ENCODE peak calls at places on chromosomes 7 and 10, in seven cellular contexts. Q, O, I, P, U, K and G are unnamed samples.

GRCh38 chr7:150397376-150398107 is 18.4 kb downstream of the ZNF775 start:
- DNase-seq in Q (no peak), O (no peak), I (no peak), P (no peak), U (no peak), K (peak; percentile 6), G (no peak)

GRCh38 chr10:126565456-126565855 is 105.0 kb downstream of the C10orf90 start:
- DNase-seq in Q (no peak), O (no peak), I (no peak), P (no peak), U (no peak), K (no peak), G (no peak)

GRCh38 chr10:99551158-99551557 is 18.4 kb downstream of the NKX2-3 start:
- DNase-seq in Q (no peak), O (no peak), I (peak; percentile 15), P (peak; percentile 66), U (no peak), K (peak; percentile 66), G (no peak)

GRCh38 chr7:83613232-83613631 is 35.7 kb downstream of the SEMA3E start:
- DNase-seq in Q (no peak), O (no peak), I (no peak), P (no peak), U (no peak), K (no peak), G (no peak)

GRCh38 chr10:30898964-30899363 is 132.7 kb downstream of the ZNF438 start:
- DNase-seq in Q (no peak), O (no peak), I (no peak), P (no peak), U (no peak), K (no peak), G (no peak)

GRCh38 chr10:47363781-47364180 is 15.6 kb downstream of the RBP3 start:
- DNase-seq in Q (no peak), O (no peak), I (no peak), P (no peak), U (no peak), K (no peak), G (peak; percentile 95)

GRCh38 chr10:100637785-100638184 is 102.0 kb downstream of the HIF1AN start:
- DNase-seq in Q (no peak), O (no peak), I (no peak), P (peak; percentile 23), U (peak; percentile 55), K (peak; percentile 67), G (no peak)

GRCh38 chr7:63927261-63927660 is 71.4 kb upstream of the ZNF722 start:
- DNase-seq in Q (no peak), O (no peak), I (no peak), P (no peak), U (no peak), K (no peak), G (no peak)

GRCh38 chr10:5888843-5889623 is 660 bp downstream of the ANKRD16 start:
- DNase-seq in Q (peak; percentile 2), O (peak; percentile 23), I (no peak), P (peak; percentile 23), U (peak; percentile 61), K (peak; percentile 15), G (peak; percentile 31)

GRCh38 chr10:63470928-63471327 is 5.2 kb upstream of the JMJD1C start:
- DNase-seq in Q (no peak), O (no peak), I (no peak), P (no peak), U (no peak), K (no peak), G (no peak)

GRCh38 chr7:98209166-98209920 is 1.9 kb upstream of the BHLHA15 start:
- DNase-seq in Q (no peak), O (no peak), I (no peak), P (no peak), U (no peak), K (no peak), G (no peak)

GRCh38 chr7:151292850-151293249 is 44.4 kb upstream of the SMARCD3 start:
- DNase-seq in Q (no peak), O (no peak), I (no peak), P (no peak), U (no peak), K (no peak), G (no peak)

GRCh38 chr10:113169853-113170455 is 219.9 kb downstream of the TCF7L2 start:
- DNase-seq in Q (no peak), O (no peak), I (no peak), P (no peak), U (no peak), K (no peak), G (no peak)

GRCh38 chr10:6400331-6400730 is 179.7 kb downstream of the PRKCQ start:
- DNase-seq in Q (no peak), O (no peak), I (no peak), P (no peak), U (no peak), K (no peak), G (no peak)

GRCh38 chr10:70266701-70267100 is 17.1 kb downstream of the NPFFR1 start:
- DNase-seq in Q (no peak), O (no peak), I (no peak), P (no peak), U (no peak), K (no peak), G (no peak)

GRCh38 chr10:44627591-44628354 is 242.9 kb upstream of the CXCL12 start:
- DNase-seq in Q (no peak), O (no peak), I (peak; percentile 36), P (peak; percentile 88), U (no peak), K (no peak), G (no peak)

GRCh38 chr10:8584666-8585065 is 530.2 kb downstream of the GATA3 start:
- DNase-seq in Q (no peak), O (no peak), I (no peak), P (no peak), U (no peak), K (no peak), G (no peak)

GRCh38 chr10:132705173-132705572 is 80.8 kb downstream of the NKX6-2 start:
- DNase-seq in Q (no peak), O (no peak), I (no peak), P (no peak), U (no peak), K (no peak), G (no peak)

GRCh38 chr10:11050301-11051000 is 32.8 kb downstream of the CELF2 start:
- DNase-seq in Q (no peak), O (no peak), I (no peak), P (no peak), U (no peak), K (no peak), G (no peak)

GRCh38 chr7:76364198-76364584 is 5.4 kb upstream of the YWHAG start:
- DNase-seq in Q (no peak), O (no peak), I (no peak), P (peak; percentile 78), U (no peak), K (no peak), G (no peak)

GRCh38 chr7:67551027-67551426 is 554.4 kb downstream of the TYW1 start:
- DNase-seq in Q (no peak), O (no peak), I (no peak), P (no peak), U (no peak), K (no peak), G (no peak)

GRCh38 chr7:135362871-135363270 is 129.2 kb downstream of the STRA8 start:
- DNase-seq in Q (no peak), O (no peak), I (no peak), P (no peak), U (no peak), K (no peak), G (no peak)

GRCh38 chr10:14698487-14699170 is 76.1 kb downstream of the FAM107B start:
- DNase-seq in Q (no peak), O (no peak), I (peak; percentile 37), P (peak; percentile 68), U (no peak), K (no peak), G (no peak)

GRCh38 chr10:103569877-103570276 is 76.4 kb downstream of the NEURL1 start:
- DNase-seq in Q (no peak), O (no peak), I (no peak), P (peak; percentile 40), U (no peak), K (no peak), G (no peak)

DNA sequence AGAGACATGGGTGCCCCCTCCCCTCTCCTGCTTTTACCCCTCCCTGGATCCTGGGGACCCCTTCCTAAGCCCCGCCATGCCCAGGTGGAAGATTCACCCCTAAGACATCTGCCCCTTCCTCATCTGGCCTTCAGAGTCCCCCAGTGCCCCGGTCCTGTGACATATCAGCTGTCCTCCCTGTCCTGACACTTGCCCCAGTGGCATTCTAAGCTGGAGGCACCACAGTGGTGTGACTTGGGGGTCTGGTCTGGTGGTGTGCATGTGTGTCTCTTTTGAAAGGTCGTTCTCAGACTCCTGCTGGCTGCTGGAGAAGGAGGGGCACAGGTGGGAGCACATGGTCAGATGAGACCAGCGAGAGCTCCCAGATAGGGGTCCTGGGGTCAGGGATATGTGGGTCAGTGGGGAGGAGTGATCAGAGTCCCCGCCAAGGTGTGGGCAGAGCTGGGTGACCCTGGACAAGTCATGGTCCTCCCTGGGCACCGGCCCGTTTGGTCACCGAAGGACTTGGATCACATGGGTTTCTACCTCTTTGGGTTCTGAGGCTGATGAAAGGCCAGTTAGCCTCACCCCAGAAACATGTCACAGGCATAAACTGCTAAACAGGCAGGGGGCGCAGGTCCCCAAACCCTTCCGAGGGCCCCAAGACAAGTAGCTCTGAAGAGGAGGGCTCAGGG is 645 bp upstream of the TFR2 start:
- DNase-seq in Q (no peak), O (no peak), I (no peak), P (no peak), U (no peak), K (no peak), G (no peak)
- H3K27ac ChIP-seq in Q (no peak overlapping the region), O (no peak overlapping the region), I (no peak overlapping the region), P (no peak overlapping the region), U (no peak overlapping the region), K (no peak overlapping the region), G (no peak overlapping the region)

GRCh38 chr7:50620418-50620817 is 55.2 kb upstream of the DDC start:
- DNase-seq in Q (no peak), O (no peak), I (no peak), P (peak; percentile 15), U (no peak), K (no peak), G (no peak)
- H3K27ac ChIP-seq in Q (no peak overlapping the region), O (no peak overlapping the region), I (no peak overlapping the region), P (no peak overlapping the region), U (no peak overlapping the region), K (no peak overlapping the region), G (no peak overlapping the region)

GRCh38 chr10:86785021-86785420 is 28.6 kb downstream of the BMPR1A start:
- DNase-seq in Q (no peak), O (no peak), I (no peak), P (no peak), U (no peak), K (no peak), G (no peak)
- H3K27ac ChIP-seq in Q (no peak overlapping the region), O (no peak overlapping the region), I (no peak overlapping the region), P (no peak overlapping the region), U (peak overlapping the region; percentile 35), K (no peak overlapping the region), G (no peak overlapping the region)

GRCh38 chr7:26686448-26686981 is 177.9 kb downstream of the SKAP2 start:
- DNase-seq in Q (no peak), O (no peak), I (peak; percentile 78), P (peak; percentile 50), U (peak; percentile 31), K (peak; percentile 45), G (no peak)
- H3K27ac ChIP-seq in Q (no peak overlapping the region), O (no peak overlapping the region), I (peak overlapping the region; percentile 41), P (no peak overlapping the region), U (no peak overlapping the region), K (no peak overlapping the region), G (peak overlapping the region; percentile 5)